ENCODE peak calls at places on chromosomes 7 and 10, in six cellular contexts. H, Q, R, G, L and B are unnamed samples.
A peak's percentile ranks its signal among the peaks of the same experiment; 100 is the strongest.

GRCh38 chr7:54542920-54543539 is 855 bp downstream of the VSTM2A start:
- DNase-seq in H (no peak), G (peak; percentile 13), L (no peak), R (peak; percentile 2), Q (no peak), B (no peak)

GRCh38 chr7:85851571-85852193 is 664.8 kb upstream of the SEMA3D start:
- DNase-seq in G (peak; percentile 13), R (peak; percentile 84), H (no peak), L (no peak), Q (no peak), B (no peak)

GRCh38 chr10:9786101-9786500 is 1231.6 kb upstream of the CELF2 start:
- DNase-seq in H (no peak), L (no peak), Q (no peak), G (no peak), R (peak; percentile 25), B (no peak)

GRCh38 chr10:103466734-103467133 is 8.0 kb upstream of the CALHM1 start:
- DNase-seq in Q (no peak), H (no peak), R (no peak), G (no peak), L (no peak), B (no peak)

GRCh38 chr7:51187941-51188340 is 128.7 kb downstream of the COBL start:
- DNase-seq in L (no peak), R (no peak), G (no peak), Q (peak; percentile 13), H (peak; percentile 29), B (no peak)

GRCh38 chr7:42790196-42790595 is 121.7 kb downstream of the C7orf25 start:
- DNase-seq in H (no peak), L (no peak), G (peak; percentile 25), Q (no peak), R (peak; percentile 57), B (no peak)

GRCh38 chr7:116628971-116629586 is 42.9 kb upstream of the MET start:
- DNase-seq in G (peak; percentile 73), Q (no peak), L (peak; percentile 69), H (no peak), R (no peak), B (peak; percentile 52)

GRCh38 chr7:73680501-73680900 is 2.8 kb downstream of the DNAJC30 start:
- DNase-seq in L (no peak), G (no peak), R (no peak), Q (no peak), H (no peak), B (no peak)

GRCh38 chr10:5951167-5951711 is 26.1 kb downstream of the IL15RA start:
- DNase-seq in L (peak; percentile 80), G (peak; percentile 76), Q (no peak), H (no peak), R (peak; percentile 36), B (no peak)

GRCh38 chr10:132927824-132928223 is 14.5 kb downstream of the CFAP46 start:
- DNase-seq in G (no peak), L (no peak), H (no peak), Q (no peak), R (no peak), B (no peak)

GRCh38 chr7:12957487-12957886 is 270.1 kb downstream of the ARL4A start:
- DNase-seq in G (no peak), H (no peak), R (no peak), L (no peak), Q (no peak), B (no peak)

GRCh38 chr10:86262671-86263165 is 103.9 kb downstream of the GRID1 start:
- DNase-seq in L (peak; percentile 49), R (no peak), Q (no peak), G (no peak), H (no peak), B (no peak)

GRCh38 chr10:21304198-21304597 is 221.3 kb downstream of the SKIDA1 start:
- DNase-seq in L (no peak), Q (no peak), R (no peak), H (no peak), G (no peak), B (no peak)

GRCh38 chr7:133511708-133512107 is 258.8 kb downstream of the EXOC4 start:
- DNase-seq in L (no peak), Q (no peak), H (no peak), G (no peak), R (no peak), B (no peak)

GRCh38 chr10:128927821-128928220 is 539.2 kb upstream of the MGMT start:
- DNase-seq in L (peak; percentile 65), H (peak; percentile 65), G (no peak), R (no peak), Q (no peak), B (peak; percentile 30)

GRCh38 chr7:84998665-84999064 is 188.2 kb downstream of the SEMA3D start:
- DNase-seq in G (no peak), L (no peak), Q (no peak), H (no peak), R (no peak), B (no peak)

DNA sequence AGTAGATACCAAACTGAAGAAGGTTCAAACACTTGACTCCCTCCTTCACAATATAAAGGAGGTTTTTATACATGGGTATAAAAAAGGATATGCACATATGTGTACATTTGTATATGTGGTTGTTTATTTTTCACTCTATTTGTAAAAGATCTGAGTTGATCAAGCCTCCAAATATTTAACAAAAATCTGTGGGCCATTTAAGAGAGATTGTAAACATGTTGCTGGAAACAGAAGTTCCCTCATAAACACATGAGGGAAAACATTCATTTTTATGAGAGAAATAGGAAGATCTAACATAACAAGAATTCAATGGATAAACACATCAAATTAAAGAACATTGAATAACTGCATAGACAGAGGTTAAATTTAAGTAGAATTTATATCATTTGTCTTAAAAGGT is 81.7 kb downstream of the COL28A1 start:
- DNase-seq in H (no peak), Q (no peak), G (no peak), R (no peak), L (no peak), B (no peak)
- H3K4me3 ChIP-seq in H (no peak overlapping the region), Q (no peak overlapping the region), G (no peak overlapping the region), R (no peak overlapping the region), L (no peak overlapping the region), B (no peak overlapping the region)

DNA sequence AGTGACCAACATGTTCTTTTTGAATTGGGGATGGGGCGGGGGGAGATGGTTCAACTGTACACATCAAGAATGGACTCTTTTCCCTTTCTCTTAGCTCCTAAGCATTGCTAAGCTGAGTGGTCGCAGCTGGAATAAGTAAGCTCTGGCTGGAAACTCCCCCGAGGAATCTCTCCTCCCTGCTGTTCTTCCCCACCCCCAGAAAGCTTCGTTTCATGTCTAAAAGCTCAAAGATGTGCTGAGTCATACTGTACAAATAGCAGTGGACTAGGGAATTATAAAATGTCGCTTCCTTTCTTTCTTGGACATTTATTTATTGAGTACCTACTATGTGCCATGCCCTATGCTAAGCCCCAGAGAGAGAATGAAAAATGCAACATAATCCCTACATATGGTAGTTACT is 191.1 kb upstream of the ADO start:
- DNase-seq in H (no peak), R (peak; percentile 61), Q (no peak), G (no peak), L (no peak), B (no peak)
- H3K4me1 ChIP-seq in H (no peaks in the 10 kb centered on the region), R (peaks cover 3% of the 10 kb centered on the region), Q (no peaks in the 10 kb centered on the region), G (peaks cover 7% of the 10 kb centered on the region), L (no peaks in the 10 kb centered on the region), B (no peaks in the 10 kb centered on the region)

GRCh38 chr10:77604063-77604462 is 33.5 kb downstream of the KCNMA1 start:
- DNase-seq in G (no peak), Q (no peak), H (no peak), R (no peak), L (peak; percentile 32), B (no peak)

GRCh38 chr10:77603529-77603927 is 34.1 kb downstream of the KCNMA1 start:
- DNase-seq in G (no peak), L (peak; percentile 64), Q (peak; percentile 54), R (peak; percentile 72), H (no peak), B (no peak)

GRCh38 chr10:77601488-77601887 is 36.1 kb downstream of the KCNMA1 start:
- DNase-seq in G (no peak), H (no peak), R (no peak), Q (no peak), L (peak; percentile 61), B (peak; percentile 73)

GRCh38 chr10:77602231-77602912 is 35.2 kb downstream of the KCNMA1 start:
- DNase-seq in Q (no peak), G (no peak), R (peak; percentile 90), H (no peak), L (peak; percentile 52), B (peak; percentile 29)

DNA sequence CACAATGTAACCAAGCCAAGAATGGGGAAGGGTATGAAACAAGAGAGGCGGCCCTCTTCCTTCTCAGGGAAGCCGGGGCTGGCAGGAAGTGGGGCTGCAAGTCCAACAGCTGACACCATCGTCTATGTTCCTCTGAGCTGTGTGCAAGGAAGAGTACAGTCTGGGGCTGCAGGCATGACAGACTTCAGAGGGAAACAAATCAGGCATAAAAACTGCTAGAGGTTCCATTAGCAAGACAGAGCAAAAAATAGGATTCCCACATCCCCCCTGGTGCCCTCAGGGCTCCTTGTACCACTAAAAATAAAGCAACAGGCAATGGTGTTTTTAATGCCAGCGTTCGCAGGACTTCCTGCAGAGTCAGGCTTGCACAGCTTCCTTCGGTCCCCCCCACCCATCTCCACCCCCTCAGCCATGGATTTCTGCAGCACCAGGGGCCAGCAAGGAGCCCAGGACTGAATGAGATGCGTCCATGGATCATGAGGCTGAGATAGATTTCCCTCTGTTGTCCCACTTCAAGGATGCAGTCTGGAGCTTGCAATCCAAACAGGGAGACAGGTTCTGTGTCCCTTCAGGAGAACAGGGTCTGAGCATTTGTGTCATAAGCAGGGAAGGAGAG is 34.6 kb downstream of the KCNMA1 start:
- DNase-seq in G (no peak), Q (peak; percentile 26), R (peak; percentile 49), H (no peak), L (peak; percentile 51), B (peak; percentile 14)
- H3K4me3 ChIP-seq in G (no peak overlapping the region), Q (no peak overlapping the region), R (no peak overlapping the region), H (no peak overlapping the region), L (no peak overlapping the region), B (no peak overlapping the region)

GRCh38 chr7:130995252-130996081 is 261.5 kb upstream of the KLF14 start:
- DNase-seq in L (no peak), G (peak; percentile 93), R (no peak), Q (no peak), H (no peak), B (peak; percentile 64)
- H3K4me1 ChIP-seq in L (no peaks in the 10 kb centered on the region), G (peaks cover 64% of the 10 kb centered on the region), R (peaks cover 29% of the 10 kb centered on the region), Q (peaks cover 6% of the 10 kb centered on the region), H (peaks cover 56% of the 10 kb centered on the region), B (peaks cover 36% of the 10 kb centered on the region)

GRCh38 chr10:32511599-32511998 is 65.7 kb downstream of the CCDC7 start:
- DNase-seq in H (no peak), R (no peak), L (no peak), Q (no peak), G (no peak), B (no peak)
- H3K4me3 ChIP-seq in H (no peak overlapping the region), R (no peak overlapping the region), L (no peak overlapping the region), Q (no peak overlapping the region), G (no peak overlapping the region), B (no peak overlapping the region)